ENCODE peak calls at places on chromosomes 3 and 15, in six cellular contexts. I is thoracic aorta; N is ovary; V is T-helper 17 cell; Y is CD8-positive, alpha-beta memory T cell; E is activated gamma-delta T cell treated with Interleukin-2 at 50 U/mL for 16 hours. J is an unnamed sample.

GRCh38 chr3:23810342-23811116 is 4.8 kb downstream of the UBE2E1 start:
- DNase-seq in I (no peak), N (peak; percentile 53), V (peak; percentile 13), Y (peak; percentile 57), E (peak; percentile 35), J (peak; percentile 28)

GRCh38 chr15:43776101-43776717 is 557 bp downstream of the ELL3 start:
- DNase-seq in I (no peak), N (peak; percentile 43), V (no peak), Y (peak; percentile 58), E (no peak), J (no peak)

GRCh38 chr3:13159890-13160289 is 86.7 kb upstream of the IQSEC1 start:
- DNase-seq in I (no peak), N (no peak), V (no peak), Y (no peak), E (no peak), J (no peak)

GRCh38 chr3:133014325-133014724 is 23.9 kb upstream of the TMEM108 start:
- DNase-seq in I (no peak), N (no peak), V (no peak), Y (no peak), E (no peak), J (no peak)

GRCh38 chr3:61574854-61575253 is 13.5 kb downstream of the PTPRG start:
- DNase-seq in I (no peak), N (no peak), V (no peak), Y (no peak), E (no peak), J (no peak)

GRCh38 chr3:13873818-13874217 is 6.1 kb downstream of the WNT7A start:
- DNase-seq in I (no peak), N (no peak), V (no peak), Y (no peak), E (no peak), J (no peak)

GRCh38 chr3:170531557-170532335 is 54.1 kb downstream of the SLC7A14 start:
- DNase-seq in I (no peak), N (no peak), V (no peak), Y (no peak), E (no peak), J (no peak)

GRCh38 chr3:156396851-156397250 is 158.1 kb downstream of the SSR3 start:
- DNase-seq in I (no peak), N (no peak), V (no peak), Y (no peak), E (no peak), J (no peak)

GRCh38 chr15:55253580-55253979 is 36.0 kb downstream of the RAB27A start:
- DNase-seq in I (no peak), N (no peak), V (no peak), Y (no peak), E (no peak), J (no peak)

GRCh38 chr15:99983894-99984293 is 250.7 kb upstream of the LYSMD4 start:
- DNase-seq in I (no peak), N (no peak), V (no peak), Y (peak; percentile 28), E (no peak), J (no peak)

GRCh38 chr3:186381424-186382216 is 19.6 kb upstream of the DGKG start:
- DNase-seq in I (no peak), N (no peak), V (no peak), Y (no peak), E (no peak), J (no peak)

GRCh38 chr15:63306480-63307073 is 29.2 kb downstream of the APH1B start:
- DNase-seq in I (no peak), N (no peak), V (no peak), Y (no peak), E (no peak), J (no peak)

GRCh38 chr3:10285742-10286524 is 6.8 kb downstream of the GHRL start:
- DNase-seq in I (no peak), N (no peak), V (no peak), Y (no peak), E (no peak), J (no peak)

GRCh38 chr3:22414239-22414638 is 663.2 kb upstream of the ZNF385D start:
- DNase-seq in I (no peak), N (no peak), V (no peak), Y (no peak), E (no peak), J (no peak)

GRCh38 chr3:73041537-73041936 is 19.9 kb upstream of the EBLN2 start:
- DNase-seq in I (no peak), N (no peak), V (no peak), Y (no peak), E (no peak), J (no peak)

GRCh38 chr15:85690546-85691226 is 104.0 kb downstream of the KLHL25 start:
- DNase-seq in I (no peak), N (no peak), V (no peak), Y (peak; percentile 62), E (no peak), J (no peak)

GRCh38 chr3:44048196-44048924 is 193.3 kb upstream of the TOPAZ1 start:
- DNase-seq in I (no peak), N (no peak), V (no peak), Y (no peak), E (no peak), J (no peak)

GRCh38 chr3:196987022-196987421 is 18.4 kb upstream of the PIGZ start:
- DNase-seq in I (no peak), N (no peak), V (no peak), Y (peak; percentile 3), E (no peak), J (no peak)

GRCh38 chr3:23202921-23203650 is at the start of gene UBE2E2:
- DNase-seq in I (peak; percentile 13), N (peak; percentile 59), V (peak; percentile 21), Y (no peak), E (peak; percentile 40), J (peak; percentile 9)

GRCh38 chr3:100957407-100958100 is 35.7 kb downstream of the ABI3BP start:
- DNase-seq in I (no peak), N (no peak), V (no peak), Y (no peak), E (no peak), J (no peak)

GRCh38 chr3:52086939-52087675 is 30.7 kb upstream of the DUSP7 start:
- DNase-seq in I (no peak), N (no peak), V (no peak), Y (no peak), E (no peak), J (no peak)

GRCh38 chr3:148975277-148975676 is 16.1 kb upstream of the GYG1 start:
- DNase-seq in I (peak; percentile 6), N (peak; percentile 32), V (no peak), Y (no peak), E (no peak), J (no peak)

GRCh38 chr3:101825904-101826445 is 23.3 kb upstream of the NFKBIZ start:
- DNase-seq in I (no peak), N (no peak), V (no peak), Y (no peak), E (no peak), J (no peak)

GRCh38 chr15:48084759-48085420 is 35.9 kb upstream of the SLC24A5 start:
- DNase-seq in I (no peak), N (no peak), V (no peak), Y (no peak), E (no peak), J (no peak)

GRCh38 chr3:82927309-82928253 is 1166.1 kb upstream of the GBE1 start:
- DNase-seq in I (no peak), N (no peak), V (no peak), Y (no peak), E (no peak), J (no peak)

GRCh38 chr15:68612979-68613740 is 34.4 kb downstream of the CORO2B start:
- DNase-seq in I (no peak), N (no peak), V (no peak), Y (no peak), E (no peak), J (no peak)

GRCh38 chr3:126900859-126901540 is 81.9 kb upstream of the PLXNA1 start:
- DNase-seq in I (no peak), N (no peak), V (no peak), Y (no peak), E (no peak), J (no peak)

GRCh38 chr15:49135893-49136292 is 19.5 kb downstream of the COPS2 start:
- DNase-seq in I (no peak), N (no peak), V (no peak), Y (no peak), E (no peak), J (no peak)

GRCh38 chr3:116767726-116768125 is 58.1 kb downstream of the TUSC7 start:
- DNase-seq in I (no peak), N (no peak), V (no peak), Y (no peak), E (no peak), J (no peak)

GRCh38 chr3:4741404-4742307 is 237.6 kb upstream of the BHLHE40 start:
- DNase-seq in I (peak; percentile 77), N (peak; percentile 79), V (no peak), Y (no peak), E (no peak), J (no peak)

GRCh38 chr3:25428003-25428861 is at the start of gene RARB:
- DNase-seq in I (peak; percentile 21), N (peak; percentile 78), V (no peak), Y (no peak), E (no peak), J (no peak)

GRCh38 chr3:184563941-184564684 is 2.5 kb downstream of the EPHB3 start:
- DNase-seq in I (no peak), N (no peak), V (no peak), Y (no peak), E (no peak), J (no peak)

GRCh38 chr3:70861234-70861633 is 548.8 kb upstream of the MDFIC2 start:
- DNase-seq in I (no peak), N (no peak), V (no peak), Y (no peak), E (no peak), J (no peak)

GRCh38 chr15:70783041-70783440 is 19.7 kb upstream of the UACA start:
- DNase-seq in I (no peak), N (no peak), V (no peak), Y (no peak), E (no peak), J (no peak)

GRCh38 chr3:134308350-134308891 is 57.8 kb upstream of the RYK start:
- DNase-seq in I (peak; percentile 49), N (peak; percentile 92), V (peak; percentile 66), Y (peak; percentile 76), E (peak; percentile 74), J (peak; percentile 70)

GRCh38 chr15:75430259-75430658 is 21.2 kb downstream of the SIN3A start:
- DNase-seq in I (no peak), N (no peak), V (no peak), Y (no peak), E (no peak), J (no peak)

GRCh38 chr3:84943379-84943778 is 15.4 kb upstream of the CADM2 start:
- DNase-seq in I (no peak), N (no peak), V (no peak), Y (no peak), E (no peak), J (no peak)

GRCh38 chr15:38864122-38864521 is 299.5 kb upstream of the RASGRP1 start:
- DNase-seq in I (no peak), N (no peak), V (no peak), Y (no peak), E (no peak), J (no peak)